ENCODE peak calls at places on chromosomes 6 and 20, in four cellular contexts. W is iPS DF 6.9, L is IMR-90, M is stomach. D is an unnamed sample.

GRCh38 chr6:106387875-106388274 is 27.4 kb downstream of the CRYBG1 start:
- DNase-seq in M (no peak), W (no peak), L (no peak), D (no peak)

GRCh38 chr6:108559884-108560462 is 744 bp upstream of the FOXO3 start:
- DNase-seq in M (peak), W (no peak), L (peak), D (peak)

GRCh38 chr6:167338551-167339117 is 13.7 kb downstream of the TTLL2 start:
- DNase-seq in W (no peak), M (no peak), L (no peak), D (no peak)

GRCh38 chr6:4774296-4774695 is 1.9 kb upstream of the CDYL start:
- DNase-seq in W (no peak), L (no peak), M (no peak), D (no peak)

GRCh38 chr6:35236223-35236622 is 22.5 kb downstream of the SCUBE3 start:
- DNase-seq in W (no peak), L (no peak), M (no peak), D (no peak)

GRCh38 chr6:142377112-142377848 is 75.5 kb downstream of the ADGRG6 start:
- DNase-seq in L (peak), M (peak), W (peak), D (peak)

GRCh38 chr6:135451617-135452190 is 45.8 kb downstream of the AHI1 start:
- DNase-seq in M (no peak), L (peak), W (no peak), D (no peak)

GRCh38 chr6:42406296-42407280 is 45.1 kb downstream of the TRERF1 start:
- DNase-seq in W (no peak), L (peak), M (no peak), D (no peak)

GRCh38 chr6:90096818-90097217 is 199.8 kb downstream of the BACH2 start:
- DNase-seq in M (no peak), W (no peak), L (no peak), D (no peak)

GRCh38 chr6:90095145-90095544 is 200.9 kb downstream of the GJA10 start:
- DNase-seq in L (no peak), M (no peak), W (no peak), D (no peak)

GRCh38 chr6:90095788-90096187 is 200.9 kb downstream of the BACH2 start:
- DNase-seq in L (no peak), M (no peak), W (no peak), D (no peak)

GRCh38 chr6:90090866-90091265 is 196.6 kb downstream of the GJA10 start:
- DNase-seq in L (no peak), W (no peak), M (no peak), D (no peak)

GRCh38 chr6:90093558-90094073 is 199.3 kb downstream of the GJA10 start:
- DNase-seq in L (no peak), W (no peak), M (no peak), D (no peak)
- H3K4me3 ChIP-seq in L (no peak), W (no peak), M (no peak), D (no peak)

DNA sequence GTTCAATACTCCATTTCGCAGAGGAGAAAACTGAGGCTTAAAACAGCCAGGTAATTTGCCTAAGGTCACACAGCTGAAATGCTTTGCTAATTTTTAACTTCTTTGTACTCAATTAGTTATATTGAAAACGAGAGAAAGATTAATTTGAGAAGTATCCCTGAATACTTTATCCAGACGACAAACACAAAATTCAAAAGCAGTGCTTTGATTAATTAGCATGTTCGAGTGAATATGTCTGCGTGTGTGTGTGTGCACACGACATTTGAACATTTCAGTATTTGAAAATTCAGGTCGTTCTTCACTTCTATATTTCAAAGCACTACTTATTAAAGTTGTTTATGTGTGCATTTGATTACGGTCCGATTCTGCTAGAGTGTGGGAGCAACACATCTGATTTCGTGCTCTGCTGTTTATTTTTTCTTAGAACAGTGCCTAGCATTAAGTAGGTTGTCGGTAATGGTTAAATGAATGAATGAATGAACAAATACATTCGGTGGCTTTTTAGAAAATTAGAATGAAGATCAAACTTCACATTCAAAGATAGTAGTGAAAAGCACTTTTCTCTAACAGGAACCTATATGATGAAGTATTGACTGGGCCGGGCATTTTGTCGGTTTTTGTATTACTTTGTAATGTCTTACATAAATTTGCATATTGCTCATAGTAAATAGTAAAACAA is 36.9 kb upstream of the SYNCRIP start:
- DNase-seq in L (no peak), W (no peak), M (no peak), D (no peak)
- H3K27ac ChIP-seq in L (peak), W (no peak), M (peak), D (peak)

GRCh38 chr20:33731693-33732165 is at the start of gene ZNF341:
- DNase-seq in M (peak), L (peak), W (no peak), D (peak)

GRCh38 chr20:33732166-33732970 is 572 bp downstream of the ZNF341 start:
- DNase-seq in L (no peak), W (no peak), M (peak), D (peak)

GRCh38 chr20:33736962-33737361 is 5.2 kb downstream of the ZNF341 start:
- DNase-seq in M (no peak), L (no peak), W (no peak), D (no peak)

GRCh38 chr20:33730946-33731692 is 677 bp upstream of the ZNF341 start:
- DNase-seq in L (no peak), W (no peak), M (no peak), D (no peak)

GRCh38 chr20:33733654-33734576 is 2.1 kb downstream of the ZNF341 start:
- DNase-seq in L (peak), M (peak), W (no peak), D (no peak)
- H3K4me3 ChIP-seq in L (no peak), M (no peak), W (no peak), D (no peak)

DNA sequence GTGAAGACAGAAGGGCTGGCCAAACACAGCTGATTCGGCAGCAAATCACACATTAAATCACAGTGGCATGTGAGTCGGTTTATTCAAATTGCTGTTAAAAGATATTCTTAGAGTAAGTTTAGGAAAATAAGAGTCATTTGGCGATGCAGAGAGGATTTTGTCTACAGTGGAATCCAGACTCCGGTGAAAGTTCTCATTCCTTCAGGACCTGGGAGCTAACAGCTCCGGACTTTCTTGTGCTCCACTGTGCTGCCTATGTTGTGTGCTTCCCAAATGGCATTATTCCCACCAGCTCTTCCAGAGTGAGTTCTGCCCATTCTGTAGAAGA is 1.5 kb upstream of the EPM2A start:
- DNase-seq in M (no peak), W (no peak), L (peak), D (no peak)
- H3K27ac ChIP-seq in M (no peak), W (no peak), L (peak), D (no peak)

DNA sequence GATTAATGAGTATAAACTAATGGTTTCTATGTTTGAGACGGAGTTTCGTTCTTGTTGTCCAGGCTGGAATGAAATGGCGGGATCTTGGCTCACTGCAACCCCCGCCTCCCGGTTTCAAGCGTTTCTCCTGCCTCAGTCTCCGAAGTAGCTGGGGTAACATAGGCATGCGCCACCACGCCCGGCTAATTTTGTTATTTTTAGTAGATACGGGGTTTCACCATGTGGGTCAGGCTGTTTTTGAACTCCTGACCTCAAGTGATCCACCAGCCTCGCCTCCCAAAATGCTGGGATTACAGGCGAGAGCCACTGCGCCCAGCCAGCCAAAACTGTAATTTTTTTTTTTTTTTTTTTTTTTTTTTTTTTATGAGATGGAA is 127.6 kb downstream of the HFE start:
- DNase-seq in M (no peak), W (no peak), L (no peak), D (no peak)
- H3K4me3 ChIP-seq in M (no peak), W (no peak), L (peak), D (no peak)

DNA sequence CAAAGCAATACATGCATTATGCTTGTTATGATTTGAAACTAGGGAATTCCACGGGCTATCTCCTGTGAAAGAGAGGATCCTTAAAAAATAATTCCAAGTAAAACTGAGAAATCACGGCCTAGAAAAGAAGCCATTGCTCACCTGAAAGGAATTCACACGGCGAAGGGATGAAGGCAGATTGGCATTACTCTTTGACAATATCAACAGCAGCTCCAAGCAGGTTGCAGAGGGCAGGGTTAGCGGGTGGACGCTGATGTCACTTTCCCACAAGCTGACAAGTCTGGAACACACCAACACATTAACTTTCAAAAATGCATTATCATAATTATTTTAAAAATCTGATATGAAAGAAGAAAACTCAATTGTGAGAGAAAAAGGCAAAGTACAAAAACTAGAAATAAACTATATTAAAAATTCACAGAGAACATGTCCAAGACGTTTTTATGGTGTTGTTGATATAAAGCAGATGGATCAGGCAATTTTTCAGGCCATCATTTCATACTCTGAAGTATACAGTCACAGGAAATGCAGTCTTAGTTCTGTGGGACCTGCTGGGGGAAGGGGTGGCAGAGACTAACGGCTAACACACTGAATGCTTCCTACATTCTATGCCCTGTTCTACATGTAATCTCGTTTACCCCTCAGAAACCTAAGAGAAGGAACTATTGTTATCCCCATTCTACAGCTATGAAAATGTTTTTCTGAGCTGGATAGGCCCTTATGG is 108.3 kb downstream of the UBE3D start:
- DNase-seq in L (peak), W (no peak), M (no peak), D (no peak)
- H3K27ac ChIP-seq in L (peak), W (no peak), M (no peak), D (no peak)

GRCh38 chr20:62817975-62818591 is 1.2 kb downstream of the COL9A3 start:
- DNase-seq in L (no peak), M (no peak), W (no peak), D (no peak)
- H3K4me3 ChIP-seq in L (no peak), M (no peak), W (no peak), D (no peak)

DNA sequence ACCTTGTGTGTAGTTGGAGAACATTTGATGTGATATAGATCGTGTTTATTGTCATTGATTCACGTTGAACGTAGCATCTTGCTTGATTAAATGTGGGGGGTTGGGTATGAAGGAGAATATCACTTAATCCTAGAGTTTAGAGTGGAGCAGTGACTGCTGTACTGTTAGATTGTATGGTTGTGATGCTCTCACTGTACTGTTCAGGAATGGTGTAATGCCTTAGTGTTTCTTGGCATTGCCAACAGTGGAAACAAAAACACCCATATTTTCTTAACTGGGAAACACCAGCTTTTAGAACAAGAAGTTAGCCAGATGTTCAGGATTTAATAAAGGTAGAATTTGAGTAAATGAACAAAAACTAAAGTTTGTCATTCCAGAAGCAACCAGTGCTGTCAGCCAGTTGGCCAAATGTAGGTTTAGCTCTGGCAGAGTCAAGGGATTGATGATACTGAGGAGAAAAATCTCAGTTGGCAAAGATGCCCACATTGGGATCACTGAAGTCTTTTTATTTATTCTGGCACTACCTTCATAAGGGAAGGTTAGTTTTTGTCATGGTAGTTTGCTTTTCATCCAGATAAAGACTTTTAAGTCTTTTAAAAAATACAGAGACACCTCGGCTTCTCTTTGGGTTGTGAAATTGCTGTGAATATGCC is 129.9 kb downstream of the JARID2 start:
- DNase-seq in L (no peak), W (no peak), M (no peak), D (no peak)
- H3K27ac ChIP-seq in L (no peak), W (no peak), M (no peak), D (no peak)